ENCODE peak calls at places on chromosomes 7 and 10, in eight cellular contexts. L is small intestine, Y is activated T-helper 1 cell treated with Interleukin-2 at 50 U/mL for 16 hours, Q is Caco-2, O is Calu3, G is spleen, F is non-pigmented ciliary epithelial cell, R is hippocampal formation. B is an unnamed sample.

GRCh38 chr7:122884186-122884585 is 2.1 kb downstream of the CADPS2 start:
- DNase-seq in F (no peak), L (peak), R (no peak), Y (no peak), O (no peak), Q (no peak), G (no peak), B (no peak)

GRCh38 chr10:113087082-113088029 is 137.3 kb downstream of the TCF7L2 start:
- DNase-seq in Q (peak), G (no peak), R (no peak), L (peak), Y (no peak), F (peak), O (peak), B (peak)

GRCh38 chr7:47428052-47428779 is 153.7 kb downstream of the TNS3 start:
- DNase-seq in R (no peak), Y (no peak), Q (no peak), O (no peak), G (no peak), L (no peak), F (no peak), B (no peak)

GRCh38 chr7:76233538-76234281 is 32.0 kb downstream of the SRRM3 start:
- DNase-seq in Q (no peak), F (no peak), L (no peak), G (no peak), Y (no peak), O (no peak), R (no peak), B (no peak)

GRCh38 chr7:54839538-54840213 is 80.7 kb upstream of the SEC61G start:
- DNase-seq in L (peak), Q (peak), Y (no peak), R (no peak), O (peak), F (no peak), G (peak), B (peak)

GRCh38 chr10:3570855-3571266 is 214.1 kb downstream of the KLF6 start:
- DNase-seq in R (no peak), F (no peak), G (no peak), Q (no peak), Y (no peak), L (no peak), O (no peak), B (no peak)

GRCh38 chr10:44237364-44238034 is 147.4 kb downstream of the CXCL12 start:
- DNase-seq in L (no peak), G (no peak), Y (no peak), Q (no peak), R (no peak), O (no peak), F (no peak), B (no peak)

GRCh38 chr7:152180587-152180986 is 155.1 kb downstream of the GALNT11 start:
- DNase-seq in R (no peak), O (no peak), F (no peak), L (peak), Q (no peak), Y (no peak), G (no peak), B (peak)

GRCh38 chr7:100044719-100045118 is 4.9 kb upstream of the ZSCAN21 start:
- DNase-seq in F (no peak), O (no peak), Y (no peak), G (no peak), Q (peak), L (peak), R (no peak), B (peak)

GRCh38 chr7:85285502-85285901 is 98.6 kb upstream of the SEMA3D start:
- DNase-seq in O (no peak), Q (no peak), G (no peak), F (no peak), Y (no peak), R (no peak), L (no peak), B (no peak)